ENCODE peak calls at places on chromosome 22, in six cellular contexts. R, G, L, B, I and A are unnamed samples. For H3K4me1, the result is how much of the 10 kb centered on the place peaks cover.

GRCh38 chr22:49011769-49012598 is 815.7 kb downstream of the BRD1 start:
- DNase-seq in R (no peak), G (peak), L (no peak), B (peak), I (peak), A (no peak)

GRCh38 chr22:30925667-30926066 is 42.9 kb downstream of the MORC2 start:
- DNase-seq in R (no peak), G (no peak), L (no peak), B (no peak), I (peak), A (no peak)

GRCh38 chr22:35037089-35037488 is 28.9 kb upstream of the ISX start:
- DNase-seq in R (peak), G (no peak), L (peak), B (no peak), I (no peak), A (peak)

GRCh38 chr22:27262371-27262770 is 539.2 kb downstream of the MN1 start:
- DNase-seq in R (no peak), G (no peak), L (no peak), B (no peak), I (no peak), A (no peak)

GRCh38 chr22:41410311-41410751 is 28.6 kb downstream of the TEF start:
- DNase-seq in R (no peak), G (no peak), L (no peak), B (no peak), I (no peak), A (no peak)

GRCh38 chr22:26606611-26607010 is 11.2 kb downstream of the CRYBB1 start:
- DNase-seq in R (peak), G (peak), L (no peak), B (no peak), I (no peak), A (no peak)

GRCh38 chr22:19287889-19288288 is 3.6 kb downstream of the CLTCL1 start:
- DNase-seq in R (peak), G (peak), L (no peak), B (no peak), I (no peak), A (no peak)

GRCh38 chr22:44673406-44673805 is 28.6 kb upstream of the PRR5 start:
- DNase-seq in R (no peak), G (no peak), L (no peak), B (no peak), I (peak), A (no peak)

GRCh38 chr22:44335903-44336803 is 23.4 kb upstream of the SHISAL1 start:
- DNase-seq in R (peak), G (peak), L (no peak), B (no peak), I (no peak), A (peak)

GRCh38 chr22:49933236-49933921 is 14.9 kb downstream of the CRELD2 start:
- DNase-seq in R (no peak), G (no peak), L (no peak), B (peak), I (peak), A (no peak)

GRCh38 chr22:26679003-26679629 is 21.7 kb downstream of the MIAT start:
- DNase-seq in R (peak), G (peak), L (peak), B (peak), I (no peak), A (peak)

GRCh38 chr22:46250035-46250782 is at the start of gene CDPF1:
- DNase-seq in R (peak), G (peak), L (peak), B (peak), I (peak), A (peak)
- H3K4me1 ChIP-seq in R (under half), G (under half), L (under half), B (under half), I (under half), A (under half)

GRCh38 chr22:22397292-22397870 is 111.2 kb downstream of the ZNF280B start:
- DNase-seq in R (peak), G (peak), L (no peak), B (no peak), I (no peak), A (no peak)
- TF ChIP-seq CTCF in R (no peak), G (peak), L (no peak), B (no peak), I (no peak), A (peak)

GRCh38 chr22:42915980-42916765 is 59.1 kb upstream of the ARFGAP3 start:
- DNase-seq in R (no peak), G (peak), L (no peak), B (no peak), I (no peak), A (no peak)
- H3K4me3 ChIP-seq in R (no peak), G (no peak), L (no peak), B (no peak), I (no peak), A (no peak)

GRCh38 chr22:37193629-37194191 is 5.7 kb upstream of the C1QTNF6 start:
- DNase-seq in R (no peak), G (peak), L (peak), B (no peak), I (peak), A (peak)
- H3K4me1 ChIP-seq in R (half or more), G (under half), L (under half), B (under half), I (under half), A (half or more)

DNA sequence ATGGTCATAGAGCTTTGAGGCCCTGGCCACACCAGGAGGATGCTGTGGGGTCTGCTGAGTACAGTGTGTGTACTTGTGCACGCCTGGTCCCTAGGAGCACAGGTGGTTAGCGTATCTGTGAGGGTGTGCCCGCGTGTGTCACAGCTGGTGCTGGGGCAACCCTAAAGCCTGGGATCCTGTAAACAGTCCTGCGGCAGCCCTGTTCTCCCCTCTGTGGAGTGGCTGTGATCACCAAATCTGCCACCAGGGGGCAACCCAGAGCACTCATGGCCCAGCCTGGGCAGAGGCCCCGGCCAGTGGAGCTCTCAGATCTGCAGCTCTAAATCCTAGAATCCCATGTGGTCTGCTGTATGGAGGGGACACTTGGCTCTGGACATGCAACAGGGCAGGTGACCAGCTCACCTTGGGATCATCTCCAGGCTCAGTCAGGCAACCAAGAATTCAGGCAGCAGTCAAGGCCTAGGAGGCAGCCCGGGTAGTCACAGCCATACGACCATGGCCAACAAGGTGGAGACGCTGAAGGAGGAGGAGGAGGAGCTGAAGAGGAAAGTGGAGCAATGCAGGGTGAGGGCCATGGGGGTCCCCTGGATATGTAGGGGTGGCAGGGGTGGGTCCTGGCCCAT is 3.9 kb downstream of the SH3BP1 start:
- DNase-seq in R (peak), G (peak), L (peak), B (peak), I (peak), A (peak)
- TF ChIP-seq CTCF in R (peak), G (peak), L (peak), B (peak), I (peak), A (peak)

GRCh38 chr22:23773247-23774113 is 831 bp downstream of the MMP11 start:
- DNase-seq in R (no peak), G (peak), L (no peak), B (no peak), I (no peak), A (no peak)
- H3K4me3 ChIP-seq in R (peak), G (peak), L (peak), B (peak), I (peak), A (peak)

GRCh38 chr22:32814289-32814865 is 12.9 kb downstream of the TIMP3 start:
- DNase-seq in R (no peak), G (no peak), L (no peak), B (no peak), I (no peak), A (no peak)
- H3K4me1 ChIP-seq in R (under half), G (under half), L (under half), B (under half), I (under half), A (under half)

GRCh38 chr22:20758688-20759087 is 15.2 kb upstream of the SERPIND1 start:
- DNase-seq in R (no peak), G (peak), L (no peak), B (no peak), I (no peak), A (no peak)
- TF ChIP-seq CTCF in R (peak), G (no peak), L (no peak), B (no peak), I (no peak), A (peak)

DNA sequence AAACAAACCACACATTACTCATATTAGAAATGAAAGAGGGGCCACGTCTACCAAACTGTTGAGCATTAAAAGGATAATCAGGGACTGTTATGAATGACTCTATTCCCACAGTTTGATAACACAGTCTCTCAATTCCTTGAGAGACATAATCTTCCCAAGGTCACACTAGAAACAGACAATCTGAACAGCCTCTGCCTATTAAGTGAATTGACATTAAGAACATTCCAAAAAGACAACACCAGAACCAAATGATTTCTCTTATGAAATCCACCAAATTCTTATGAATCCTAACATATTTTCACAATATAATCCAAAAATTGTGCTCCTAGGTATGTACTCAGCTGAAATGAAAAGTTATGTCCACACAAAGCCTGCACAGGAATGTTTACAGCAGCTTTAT is 4.6 kb downstream of the RFPL1 start:
- DNase-seq in R (no peak), G (no peak), L (no peak), B (no peak), I (no peak), A (no peak)
- H3K4me3 ChIP-seq in R (no peak), G (no peak), L (no peak), B (no peak), I (no peak), A (no peak)